ENCODE peak calls at places on chromosomes 2 and 18, in four cellular contexts. E is fibroblast of lung, D is neural progenitor cell, J is OCI-LY7. L is an unnamed sample.

GRCh38 chr2:97957432-97958183 is 38.1 kb downstream of the TMEM131 start:
- DNase-seq in J (peak), D (no peak), E (no peak), L (peak)

GRCh38 chr2:67600472-67600871 is 203.3 kb downstream of the ETAA1 start:
- DNase-seq in D (peak), J (no peak), E (no peak), L (no peak)

GRCh38 chr2:170846318-170846717 is 29.6 kb downstream of the GAD1 start:
- DNase-seq in J (no peak), E (no peak), D (no peak), L (no peak)

GRCh38 chr2:82165377-82165776 is 1860.8 kb upstream of the LRRTM1 start:
- DNase-seq in D (no peak), J (no peak), E (no peak), L (no peak)

GRCh38 chr2:235324324-235324723 is 169.5 kb upstream of the AGAP1 start:
- DNase-seq in D (peak), J (no peak), E (peak), L (no peak)

GRCh38 chr18:47881752-47882455 is 48.6 kb downstream of the SMAD2 start:
- DNase-seq in J (no peak), D (no peak), E (peak), L (no peak)

GRCh38 chr2:240869956-240870875 is 1.6 kb downstream of the AGXT start:
- DNase-seq in J (no peak), E (no peak), D (no peak), L (no peak)

GRCh38 chr2:186309901-186310300 is 176.2 kb upstream of the ZC3H15 start:
- DNase-seq in E (peak), J (no peak), D (no peak), L (no peak)

GRCh38 chr2:200397785-200398184 is 91.3 kb downstream of the SPATS2L start:
- DNase-seq in D (peak), J (no peak), E (peak), L (no peak)

GRCh38 chr2:99827296-99827999 is 314.9 kb downstream of the AFF3 start:
- DNase-seq in D (no peak), J (peak), E (no peak), L (no peak)

GRCh38 chr2:240167588-240167880 is 27.1 kb upstream of the OTOS start:
- DNase-seq in J (no peak), D (no peak), E (no peak), L (no peak)

GRCh38 chr2:207088276-207088675 is 77.5 kb downstream of the KLF7 start:
- DNase-seq in J (no peak), E (no peak), D (no peak), L (no peak)

GRCh38 chr2:43519711-43520221 is 76.1 kb downstream of the THADA start:
- DNase-seq in D (peak), E (peak), J (no peak), L (no peak)

GRCh38 chr2:62473428-62473827 is 32.6 kb downstream of the TMEM17 start:
- DNase-seq in E (no peak), J (no peak), D (no peak), L (no peak)

GRCh38 chr2:136086253-136087016 is 31.5 kb downstream of the CXCR4 start:
- DNase-seq in D (no peak), E (no peak), J (no peak), L (no peak)

GRCh38 chr2:10019174-10019971 is 24.0 kb upstream of the KLF11 start:
- DNase-seq in E (peak), J (no peak), D (no peak), L (no peak)

GRCh38 chr2:158191569-158191968 is 89.9 kb downstream of the UPP2 start:
- DNase-seq in D (no peak), E (no peak), J (no peak), L (no peak)

GRCh38 chr2:238596571-238597551 is 170.1 kb downstream of the ASB1 start:
- DNase-seq in J (no peak), E (peak), D (no peak), L (no peak)

GRCh38 chr18:1906421-1906820 is 664.9 kb downstream of the METTL4 start:
- DNase-seq in J (no peak), E (no peak), D (no peak), L (no peak)

GRCh38 chr2:207257291-207258190 is 91.8 kb upstream of the KLF7 start:
- DNase-seq in J (no peak), D (peak), E (peak), L (no peak)

DNA sequence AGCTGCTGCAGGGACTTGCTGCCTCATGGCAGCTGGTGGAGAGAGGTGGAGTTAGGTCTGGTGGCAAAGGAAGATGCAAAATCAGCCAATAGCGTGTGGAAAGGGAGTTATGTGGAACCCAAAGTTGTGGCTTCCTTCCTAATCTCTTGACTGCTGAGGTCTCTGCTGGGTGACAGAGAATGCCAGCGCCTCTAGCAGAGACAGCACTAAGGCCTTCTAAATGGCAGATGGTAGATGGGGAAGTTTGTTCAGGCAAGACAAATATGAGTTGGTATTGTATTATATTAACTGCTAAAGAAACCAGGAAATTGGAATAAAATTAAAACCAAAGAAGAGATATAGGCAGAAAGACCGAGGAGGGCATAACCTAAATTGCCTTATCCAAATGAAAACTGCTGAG is 246.5 kb upstream of the SESTD1 start:
- DNase-seq in J (no peak), D (no peak), E (no peak), L (no peak)
- H2AFZ ChIP-seq in J (no peak), D (no peak), E (no peak), L (no peak)

DNA sequence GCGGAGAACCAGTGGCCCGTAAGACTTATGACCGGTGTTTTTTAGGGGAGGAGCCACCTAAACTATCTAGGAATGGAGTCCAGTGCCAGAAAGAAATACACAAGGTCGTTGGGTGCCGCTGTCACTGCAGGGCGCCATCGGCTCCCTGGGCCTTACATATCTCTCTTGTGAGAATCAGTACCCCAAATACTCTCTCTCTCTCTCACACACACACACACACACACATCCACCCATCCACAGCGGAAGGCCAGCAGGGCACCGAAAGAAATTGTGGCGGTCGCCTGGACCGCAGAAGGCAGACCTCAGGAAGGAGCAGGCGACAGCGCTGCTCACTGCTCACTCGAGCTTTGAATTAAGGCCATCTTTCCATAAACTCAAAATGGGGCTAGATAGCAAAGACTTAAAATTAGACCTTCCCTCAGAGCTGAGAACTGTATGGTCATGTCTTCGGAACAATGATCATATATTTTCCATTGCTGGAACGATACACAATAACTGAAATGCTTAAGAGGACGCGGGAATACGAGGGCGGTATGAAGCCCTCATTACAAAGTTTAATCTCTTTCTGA is 10.3 kb downstream of the NR4A2 start:
- DNase-seq in J (no peak), D (no peak), E (no peak), L (no peak)
- H3K4me3 ChIP-seq in J (no peak), D (peak), E (no peak), L (no peak)

DNA sequence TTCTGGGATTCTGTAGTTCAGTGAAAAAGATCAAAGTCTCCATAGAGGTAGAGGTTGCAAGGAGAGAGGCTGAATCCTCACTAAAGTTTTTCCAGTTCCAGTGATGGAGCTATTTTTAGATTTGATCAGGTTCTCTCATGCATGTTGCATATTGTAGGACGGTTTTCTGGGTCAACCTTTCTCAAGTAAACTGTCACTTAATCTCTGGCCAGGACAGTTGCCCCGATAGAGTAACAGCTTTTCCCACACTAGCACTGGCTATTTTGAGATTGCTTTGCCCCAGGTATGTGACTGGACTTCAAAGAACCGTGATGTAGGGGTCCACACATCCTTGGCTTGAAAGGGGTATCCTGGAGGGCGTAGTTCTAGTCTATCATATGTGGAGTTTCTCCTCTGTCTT is 101.2 kb upstream of the MSH2 start:
- DNase-seq in J (no peak), D (no peak), E (no peak), L (peak)
- H2AFZ ChIP-seq in J (no peak), D (no peak), E (no peak), L (peak)

GRCh38 chr18:69401475-69402218 is 959 bp downstream of the DOK6 start:
- DNase-seq in J (no peak), E (peak), D (peak), L (no peak)
- H3K4me3 ChIP-seq in J (no peak), E (peak), D (peak), L (peak)

DNA sequence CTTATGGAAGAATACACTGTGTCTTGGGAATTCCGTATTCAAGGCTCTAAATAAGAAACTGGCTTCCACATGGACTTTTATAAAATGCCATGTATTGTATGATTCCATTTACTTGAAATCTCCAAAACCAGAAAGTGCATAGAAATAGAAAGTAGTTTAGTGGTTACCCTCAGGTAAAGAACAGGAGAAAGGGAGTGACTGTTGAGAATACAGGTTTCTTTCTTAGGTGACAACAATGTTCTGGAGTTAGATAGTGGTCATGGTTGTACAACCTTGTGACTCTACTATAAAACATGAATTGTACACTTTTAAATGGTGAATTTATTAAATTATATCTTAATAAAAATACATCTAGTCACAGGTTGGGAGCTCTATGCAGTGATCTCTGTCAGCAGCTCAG is 481.8 kb downstream of the SPAG16 start:
- DNase-seq in D (no peak), J (no peak), E (no peak), L (no peak)
- H2AFZ ChIP-seq in D (no peak), J (peak), E (no peak), L (no peak)

GRCh38 chr2:241932895-241933174 is 63.3 kb downstream of the RTP5 start:
- DNase-seq in J (no peak), D (no peak), E (no peak), L (no peak)

GRCh38 chr2:241929551-241930490 is 60.3 kb downstream of the RTP5 start:
- DNase-seq in J (no peak), E (no peak), D (no peak), L (no peak)

GRCh38 chr2:241933175-241933911 is 63.8 kb downstream of the RTP5 start:
- DNase-seq in J (no peak), D (peak), E (peak), L (peak)

GRCh38 chr2:241931976-241932894 is 62.7 kb downstream of the RTP5 start:
- DNase-seq in J (no peak), D (no peak), E (no peak), L (no peak)

DNA sequence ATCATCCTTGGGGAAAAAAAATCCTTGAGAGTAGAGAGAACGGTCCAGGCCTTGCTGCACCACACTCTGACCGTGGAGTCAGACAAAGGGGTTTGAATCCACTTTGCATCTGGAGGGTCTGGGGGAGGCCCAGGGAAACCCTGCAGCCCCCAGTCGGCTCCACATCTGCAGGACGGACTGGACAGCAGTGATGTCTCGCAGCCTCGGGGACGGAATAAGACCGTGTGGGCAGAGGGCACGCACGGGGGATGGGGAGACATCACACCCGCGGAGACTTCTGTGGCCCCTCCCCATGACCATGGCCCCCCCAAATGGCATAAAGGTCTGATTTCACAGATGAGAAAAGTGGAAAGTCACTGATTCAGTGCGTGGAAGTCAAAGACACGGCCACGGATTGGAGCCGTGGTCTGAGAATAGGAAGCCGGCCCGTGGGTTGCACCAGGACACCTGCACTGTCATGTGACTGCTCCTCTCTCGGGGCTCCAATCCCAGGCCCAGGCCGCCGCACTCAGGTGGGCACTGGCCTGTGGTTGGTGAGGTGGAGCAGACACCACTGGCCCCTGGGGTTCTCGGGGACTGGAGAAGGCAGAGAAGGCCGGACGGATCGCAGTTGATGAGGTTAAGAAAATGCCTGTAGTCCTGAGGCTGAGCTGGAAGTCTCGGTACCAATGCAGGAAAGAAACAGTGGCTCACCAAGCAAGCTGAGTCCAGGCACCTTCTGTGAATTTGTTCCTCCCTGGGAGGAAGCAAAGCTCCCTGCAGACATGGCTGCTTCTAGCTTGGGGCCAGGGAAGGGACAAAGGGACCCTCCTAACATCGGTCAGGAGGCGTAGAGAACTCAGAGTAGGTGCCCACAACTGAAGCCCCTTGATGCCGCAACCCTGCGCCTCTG is 61.8 kb downstream of the RTP5 start:
- DNase-seq in E (no peak), J (no peak), D (no peak), L (no peak)
- H3K4me3 ChIP-seq in E (no peak), J (no peak), D (no peak), L (no peak)

L was measured in MM.1S.